ENCODE peak calls at places on chromosomes 3 and 15, in six cellular contexts. V, F, I, G, S and X are unnamed samples.

GRCh38 chr3:124773351-124774304 is 43.4 kb downstream of the UMPS start:
- DNase-seq in I (no peak), G (no peak), F (no peak), S (no peak), V (no peak), X (no peak)

GRCh38 chr15:56732135-56732880 is 1.0 kb downstream of the ZNF280D start:
- DNase-seq in V (peak; percentile 41), I (peak; percentile 84), S (peak; percentile 18), G (no peak), F (no peak), X (peak; percentile 66)

GRCh38 chr3:118597184-118597583 is 437.5 kb downstream of the IGSF11 start:
- DNase-seq in I (no peak), S (no peak), V (no peak), F (no peak), G (no peak), X (no peak)

GRCh38 chr3:170992854-170993253 is 33.7 kb downstream of the SLC2A2 start:
- DNase-seq in G (no peak), V (no peak), S (no peak), I (peak; percentile 42), F (peak; percentile 44), X (no peak)

GRCh38 chr3:71695000-71695482 is 30.2 kb downstream of the EIF4E3 start:
- DNase-seq in S (no peak), I (peak; percentile 38), F (peak; percentile 41), V (no peak), G (no peak), X (peak; percentile 50)

GRCh38 chr3:55899887-55900286 is 412.8 kb upstream of the WNT5A start:
- DNase-seq in I (no peak), G (no peak), S (no peak), V (no peak), F (no peak), X (no peak)

GRCh38 chr3:177731644-177732268 is 534.5 kb upstream of the TBL1XR1 start:
- DNase-seq in S (no peak), F (no peak), G (no peak), V (no peak), I (peak; percentile 58), X (no peak)

GRCh38 chr15:39213385-39213840 is 367.5 kb upstream of the THBS1 start:
- DNase-seq in G (no peak), S (no peak), V (no peak), I (peak; percentile 98), F (peak; percentile 45), X (no peak)

GRCh38 chr3:125280966-125281365 is 68.4 kb upstream of the SLC12A8 start:
- DNase-seq in S (peak; percentile 34), F (no peak), V (no peak), I (peak; percentile 96), G (peak; percentile 43), X (peak; percentile 85)

GRCh38 chr3:42613462-42613861 is 13.0 kb downstream of the NKTR start:
- DNase-seq in F (no peak), G (no peak), I (no peak), S (no peak), V (no peak), X (no peak)

GRCh38 chr3:42814914-42815507 is 5.8 kb downstream of the ACKR2 start:
- DNase-seq in G (no peak), S (peak; percentile 4), I (no peak), F (peak; percentile 36), V (no peak), X (no peak)

GRCh38 chr15:50247819-50248650 is 17.5 kb downstream of the HDC start:
- DNase-seq in I (no peak), V (peak; percentile 59), F (no peak), S (no peak), G (no peak), X (no peak)

GRCh38 chr3:71621802-71622537 is 38.4 kb upstream of the FOXP1 start:
- DNase-seq in V (no peak), G (no peak), S (no peak), F (no peak), I (no peak), X (no peak)

GRCh38 chr3:12598890-12599289 is 42.0 kb downstream of the MKRN2 start:
- DNase-seq in V (no peak), I (peak; percentile 44), S (no peak), F (no peak), G (no peak), X (no peak)

GRCh38 chr15:82930466-82930865 is 22.1 kb downstream of the HOMER2 start:
- DNase-seq in V (no peak), G (no peak), F (no peak), I (no peak), S (no peak), X (no peak)

GRCh38 chr3:128922804-128923459 is 43.5 kb downstream of the ACAD9 start:
- DNase-seq in V (no peak), I (no peak), F (no peak), S (no peak), G (no peak), X (no peak)

GRCh38 chr3:83218383-83219200 is 1457.1 kb upstream of the GBE1 start:
- DNase-seq in V (no peak), G (no peak), S (no peak), F (no peak), I (no peak), X (no peak)

GRCh38 chr15:60799885-60800728 is 321.2 kb upstream of the ICE2 start:
- DNase-seq in V (no peak), F (no peak), G (no peak), S (no peak), I (no peak), X (no peak)

GRCh38 chr15:38176155-38176554 is 76.5 kb upstream of the SPRED1 start:
- DNase-seq in V (peak; percentile 46), S (no peak), I (peak; percentile 79), G (no peak), F (peak; percentile 16), X (no peak)

GRCh38 chr3:132536442-132537153 is 60.5 kb upstream of the ACKR4 start:
- DNase-seq in I (no peak), F (no peak), V (no peak), S (no peak), G (no peak), X (no peak)

GRCh38 chr3:166123576-166123975 is 286.4 kb upstream of the BCHE start:
- DNase-seq in V (no peak), G (no peak), F (no peak), I (peak; percentile 33), S (no peak), X (no peak)

GRCh38 chr3:30710017-30710416 is 103.6 kb downstream of the TGFBR2 start:
- DNase-seq in S (no peak), I (no peak), G (no peak), V (no peak), F (no peak), X (no peak)

GRCh38 chr15:83848315-83849050 is 194.6 kb downstream of the ADAMTSL3 start:
- DNase-seq in S (no peak), G (no peak), I (no peak), V (no peak), F (no peak), X (no peak)